ENCODE peak calls at places on chromosomes 1 and 21, in six cellular contexts. I, D, R, X, M and T are unnamed samples.

GRCh38 chr1:70685300-70686286 is 274.5 kb downstream of the CTH start:
- DNase-seq in I (peak), D (peak), R (peak), X (peak), M (no peak), T (no peak)

GRCh38 chr1:194787001-194787400 is 1600.6 kb upstream of the B3GALT2 start:
- DNase-seq in I (no peak), D (no peak), R (no peak), X (no peak), M (no peak), T (no peak)

GRCh38 chr1:67833595-67833926 is 294 bp upstream of the GNG12 start:
- DNase-seq in I (no peak), D (no peak), R (peak), X (no peak), M (no peak), T (no peak)

GRCh38 chr1:16386454-16387113 is 19.5 kb downstream of the SZRD1 start:
- DNase-seq in I (peak), D (peak), R (no peak), X (no peak), M (no peak), T (no peak)

GRCh38 chr21:24367936-24368335 is 1239.3 kb downstream of the MRPL39 start:
- DNase-seq in I (no peak), D (peak), R (no peak), X (no peak), M (no peak), T (no peak)

GRCh38 chr1:201346337-201346939 is 31.0 kb downstream of the TNNT2 start:
- DNase-seq in I (no peak), D (no peak), R (peak), X (no peak), M (no peak), T (peak)

GRCh38 chr1:204127597-204128242 is 24.1 kb downstream of the ETNK2 start:
- DNase-seq in I (peak), D (peak), R (peak), X (no peak), M (no peak), T (no peak)

GRCh38 chr1:34590211-34590623 is 164.6 kb upstream of the GJB5 start:
- DNase-seq in I (no peak), D (no peak), R (peak), X (no peak), M (no peak), T (no peak)

GRCh38 chr1:92882817-92883216 is 51.0 kb downstream of the RPL5 start:
- DNase-seq in I (no peak), D (no peak), R (peak), X (no peak), M (peak), T (no peak)

GRCh38 chr1:236083650-236084385 is 18.9 kb upstream of the NID1 start:
- DNase-seq in I (no peak), D (no peak), R (no peak), X (no peak), M (no peak), T (no peak)

GRCh38 chr21:17796037-17796403 is 23.1 kb downstream of the C21orf91 start:
- DNase-seq in I (no peak), D (no peak), R (no peak), X (no peak), M (no peak), T (no peak)

GRCh38 chr1:218363141-218363540 is 18.0 kb downstream of the TGFB2 start:
- DNase-seq in I (no peak), D (no peak), R (no peak), X (no peak), M (no peak), T (no peak)

GRCh38 chr21:46637952-46638746 is 2.7 kb downstream of the PRMT2 start:
- DNase-seq in I (peak), D (no peak), R (no peak), X (no peak), M (no peak), T (no peak)

GRCh38 chr1:83060216-83060615 is 938.7 kb downstream of the TTLL7 start:
- DNase-seq in I (no peak), D (no peak), R (peak), X (no peak), M (no peak), T (no peak)

GRCh38 chr1:193111641-193112090 is 6.5 kb upstream of the GLRX2 start:
- DNase-seq in I (no peak), D (no peak), R (no peak), X (no peak), M (no peak), T (peak)

GRCh38 chr1:161139765-161140164 is 7.3 kb upstream of the DEDD start:
- DNase-seq in I (peak), D (no peak), R (peak), X (peak), M (no peak), T (peak)

GRCh38 chr1:207581496-207582168 is 63.3 kb upstream of the CR1L start:
- DNase-seq in I (peak), D (no peak), R (no peak), X (no peak), M (no peak), T (no peak)

GRCh38 chr1:235999259-235999925 is 65.5 kb downstream of the NID1 start:
- DNase-seq in I (no peak), D (peak), R (no peak), X (peak), M (no peak), T (no peak)

GRCh38 chr1:234955107-234955731 is 173.4 kb downstream of the TOMM20 start:
- DNase-seq in I (peak), D (no peak), R (peak), X (no peak), M (no peak), T (peak)

GRCh38 chr1:172268237-172268636 is 152.2 kb upstream of the C1orf105 start:
- DNase-seq in I (no peak), D (no peak), R (no peak), X (no peak), M (no peak), T (no peak)

GRCh38 chr1:174923820-174924219 is 75.9 kb upstream of the CACYBP start:
- DNase-seq in I (no peak), D (no peak), R (no peak), X (no peak), M (no peak), T (no peak)

GRCh38 chr1:186519981-186520380 is 59.1 kb upstream of the PDC start:
- DNase-seq in I (no peak), D (no peak), R (no peak), X (no peak), M (no peak), T (no peak)

GRCh38 chr21:27423073-27423472 is 456.2 kb upstream of the ADAMTS5 start:
- DNase-seq in I (no peak), D (peak), R (no peak), X (no peak), M (no peak), T (peak)

GRCh38 chr1:63713627-63714481 is 60.0 kb upstream of the ROR1 start:
- DNase-seq in I (no peak), D (peak), R (no peak), X (no peak), M (no peak), T (no peak)

GRCh38 chr1:8422439-8423133 is 104.7 kb downstream of the SLC45A1 start:
- DNase-seq in I (peak), D (no peak), R (no peak), X (no peak), M (no peak), T (peak)

GRCh38 chr1:181632492-181632891 is 149.2 kb downstream of the CACNA1E start:
- DNase-seq in I (no peak), D (no peak), R (no peak), X (no peak), M (no peak), T (no peak)

GRCh38 chr21:14533555-14534400 is 12.3 kb downstream of the SAMSN1 start:
- DNase-seq in I (no peak), D (peak), R (no peak), X (peak), M (no peak), T (no peak)

GRCh38 chr1:216614011-216614934 is 109.0 kb downstream of the ESRRG start:
- DNase-seq in I (no peak), D (no peak), R (peak), X (no peak), M (no peak), T (no peak)

GRCh38 chr21:14989359-14989758 is 75.4 kb downstream of the NRIP1 start:
- DNase-seq in I (no peak), D (no peak), R (peak), X (no peak), M (no peak), T (no peak)